ENCODE peak calls at places on chromosomes 2 and 18, in seven cellular contexts. O is D721Med; J is IMR-90; P is AG09309; F is CD4-positive, alpha-beta T cell; B is lower leg skin; N is lung. S is an unnamed sample.

GRCh38 chr2:43269074-43269572 is 42.7 kb upstream of the ZFP36L2 start:
- DNase-seq in O (peak), J (peak), P (peak), F (no peak), B (peak), N (peak), S (no peak)

GRCh38 chr2:149192425-149192824 is 138.0 kb upstream of the LYPD6 start:
- DNase-seq in O (no peak), J (no peak), P (no peak), F (no peak), B (no peak), N (no peak), S (no peak)

GRCh38 chr2:236167297-236168109 is 683 bp downstream of the GBX2 start:
- DNase-seq in O (no peak), J (peak), P (no peak), F (no peak), B (no peak), N (no peak), S (no peak)

GRCh38 chr18:79723036-79723435 is 43.4 kb downstream of the CTDP1 start:
- DNase-seq in O (no peak), J (no peak), P (no peak), F (no peak), B (no peak), N (no peak), S (no peak)

GRCh38 chr2:127740665-127741287 is 39.5 kb downstream of the SFT2D3 start:
- DNase-seq in O (no peak), J (no peak), P (no peak), F (no peak), B (no peak), N (no peak), S (no peak)

GRCh38 chr2:213101686-213102460 is 49.5 kb downstream of the IKZF2 start:
- DNase-seq in O (no peak), J (no peak), P (no peak), F (no peak), B (no peak), N (no peak), S (no peak)

GRCh38 chr2:38444247-38444646 is 67.2 kb upstream of the ATL2 start:
- DNase-seq in O (no peak), J (peak), P (no peak), F (no peak), B (no peak), N (no peak), S (no peak)

GRCh38 chr2:15725788-15726112 is 134.1 kb downstream of the DDX1 start:
- DNase-seq in O (no peak), J (no peak), P (no peak), F (no peak), B (no peak), N (no peak), S (no peak)

GRCh38 chr2:1556776-1557466 is 143.7 kb downstream of the TPO start:
- DNase-seq in O (no peak), J (peak), P (no peak), F (no peak), B (no peak), N (no peak), S (no peak)

GRCh38 chr2:120442923-120443571 is 97.1 kb downstream of the INHBB start:
- DNase-seq in O (no peak), J (no peak), P (no peak), F (peak), B (no peak), N (peak), S (peak)

GRCh38 chr2:237096201-237096600 is 10.5 kb downstream of the COPS8 start:
- DNase-seq in O (no peak), J (no peak), P (no peak), F (no peak), B (no peak), N (no peak), S (no peak)

GRCh38 chr2:120861576-120862191 is 126.0 kb downstream of the GLI2 start:
- DNase-seq in O (no peak), J (peak), P (no peak), F (no peak), B (no peak), N (no peak), S (no peak)

GRCh38 chr2:178177066-178177679 is 17.1 kb upstream of the OSBPL6 start:
- DNase-seq in O (no peak), J (peak), P (peak), F (no peak), B (no peak), N (no peak), S (no peak)

GRCh38 chr2:18578033-18578432 is 11.3 kb downstream of the NT5C1B start:
- DNase-seq in O (no peak), J (peak), P (peak), F (no peak), B (no peak), N (no peak), S (no peak)

GRCh38 chr2:170929686-170930050 is 615 bp downstream of the GORASP2 start:
- DNase-seq in O (no peak), J (peak), P (no peak), F (peak), B (peak), N (peak), S (peak)

DNA sequence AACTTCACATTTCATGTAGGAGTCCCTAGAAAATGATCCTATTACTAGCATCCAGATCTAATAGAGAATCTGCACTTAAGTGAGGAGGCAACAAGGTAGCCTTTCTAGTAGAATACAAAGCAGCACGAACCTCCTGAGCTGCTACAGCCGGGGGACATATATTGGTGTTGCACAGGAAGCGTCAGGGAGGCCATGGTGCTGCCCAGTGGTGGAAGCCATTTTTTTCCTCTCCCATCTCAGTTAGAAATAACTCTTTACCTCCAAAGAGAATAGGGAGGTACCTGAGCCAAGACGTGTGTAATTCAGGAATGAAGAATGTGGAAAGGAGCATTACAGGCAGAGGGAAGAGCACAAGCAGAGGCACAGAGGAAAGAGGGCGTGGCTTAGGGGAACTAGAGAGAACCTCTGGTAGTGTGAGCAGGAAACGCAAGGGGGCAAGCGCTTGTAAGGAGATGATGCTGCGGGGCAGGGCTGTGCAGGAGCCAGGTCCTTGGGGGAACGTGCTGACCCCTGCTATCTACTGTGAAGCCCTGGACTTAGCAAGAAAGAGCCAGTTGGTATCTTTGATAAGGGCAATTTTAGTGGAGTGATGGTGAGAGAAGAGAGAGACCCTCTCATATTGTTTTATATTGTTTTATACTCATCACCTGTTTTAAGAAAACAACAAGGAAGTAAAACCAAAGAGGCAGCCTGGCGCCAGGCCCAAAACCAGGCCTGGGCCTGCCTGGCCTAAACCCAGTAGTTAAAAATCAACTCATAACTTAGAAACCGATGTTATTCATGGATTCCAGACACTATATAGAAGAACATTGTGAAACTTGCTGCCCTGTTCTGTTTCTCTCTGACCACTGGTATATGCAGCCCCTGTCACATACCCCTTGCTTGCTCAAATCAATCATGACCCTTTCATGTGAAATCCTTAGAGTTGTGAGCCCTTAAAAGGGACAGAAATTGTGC is 50.0 kb upstream of the TTC39C start:
- DNase-seq in O (no peak), J (no peak), P (no peak), F (peak), B (no peak), N (no peak), S (no peak)
- TF ChIP-seq CTCF in O (no peak), J (no peak), P (no peak), F (peak), B (no peak), N (no peak), S (no peak)

DNA sequence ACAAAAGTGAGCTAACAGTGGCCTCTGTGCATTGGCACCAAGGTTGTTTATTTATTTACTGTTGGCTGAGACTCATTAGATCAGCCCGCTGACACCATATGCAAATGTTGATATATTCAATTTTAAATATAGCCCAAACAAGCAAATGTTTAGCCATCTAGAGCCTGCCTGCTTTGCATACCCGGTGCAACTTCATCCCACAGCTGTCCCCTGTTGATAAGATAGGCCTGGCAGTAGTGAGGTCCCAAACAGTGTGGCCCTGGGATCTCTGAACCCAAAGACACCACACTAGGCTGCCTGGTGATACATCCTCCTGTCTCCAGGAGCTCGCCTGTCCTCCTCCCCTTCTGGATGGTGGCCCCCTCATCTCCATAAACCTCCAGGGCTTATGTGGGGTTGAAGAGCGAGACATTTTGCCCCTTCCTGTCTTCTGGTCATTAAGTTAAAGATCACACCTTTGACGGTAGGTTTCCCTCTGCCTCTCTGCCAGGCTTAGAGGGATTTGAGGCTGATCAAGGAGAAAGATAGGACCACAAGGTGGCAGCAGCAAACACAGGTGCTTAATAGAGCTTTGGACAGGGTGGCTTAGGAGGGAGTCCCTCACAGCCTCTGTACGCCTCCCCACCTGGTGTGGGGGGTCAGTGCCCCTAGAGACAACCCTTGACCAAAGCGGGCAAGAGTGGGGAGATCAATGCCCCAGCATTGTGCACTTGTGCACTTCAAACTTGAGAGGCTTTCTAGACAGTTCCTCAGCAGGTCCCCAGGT is 23.7 kb upstream of the MYO5B start:
- DNase-seq in O (no peak), J (peak), P (no peak), F (no peak), B (no peak), N (no peak), S (no peak)
- TF ChIP-seq CTCF in O (peak), J (peak), P (peak), F (no peak), B (no peak), N (no peak), S (no peak)

DNA sequence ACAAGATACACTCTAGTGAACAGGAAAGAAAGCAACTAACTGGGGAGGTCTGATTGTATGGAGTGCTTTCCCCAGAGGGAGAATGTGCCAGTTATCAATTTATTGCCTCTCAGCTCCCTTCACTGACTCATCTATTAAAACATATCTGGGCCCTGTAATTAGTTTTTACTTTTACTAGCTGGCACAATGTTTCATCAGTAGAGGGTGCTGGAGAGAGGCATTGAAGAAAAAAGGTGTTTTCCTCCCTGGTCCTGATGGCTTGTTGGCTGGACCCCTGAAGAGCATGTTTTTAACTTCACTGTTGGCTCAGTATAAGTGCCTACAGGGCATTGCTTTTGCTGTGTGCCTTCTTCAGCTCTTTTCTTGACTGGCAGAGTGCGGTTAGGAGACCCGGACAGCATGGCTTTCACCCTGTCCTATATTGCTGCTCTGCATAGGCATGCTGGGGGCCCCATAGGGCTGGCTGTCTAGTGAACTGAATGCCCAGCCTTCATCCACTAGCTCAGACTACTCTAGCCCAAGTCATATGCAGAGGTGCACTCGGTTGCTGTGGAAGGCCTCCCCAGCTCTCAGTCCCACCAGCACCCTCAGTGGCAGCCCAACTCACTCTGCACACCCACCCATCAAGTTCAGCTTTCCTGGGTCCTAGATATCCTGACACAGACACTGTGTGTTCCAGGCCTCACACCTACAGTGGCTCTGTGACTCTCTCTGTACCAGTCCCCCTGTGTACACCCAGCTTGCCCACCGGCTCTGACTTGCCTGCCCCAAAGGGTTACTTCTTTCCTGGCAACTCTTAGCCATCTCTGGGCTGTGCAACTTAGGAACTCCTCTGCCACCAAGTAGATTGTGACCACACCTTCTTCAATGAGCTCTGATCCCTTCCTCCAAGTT is 62.3 kb upstream of the ACYP2 start:
- DNase-seq in O (no peak), J (no peak), P (no peak), F (no peak), B (no peak), N (no peak), S (no peak)
- TF ChIP-seq CTCF in O (no peak), J (no peak), P (peak), F (no peak), B (no peak), N (no peak), S (no peak)

DNA sequence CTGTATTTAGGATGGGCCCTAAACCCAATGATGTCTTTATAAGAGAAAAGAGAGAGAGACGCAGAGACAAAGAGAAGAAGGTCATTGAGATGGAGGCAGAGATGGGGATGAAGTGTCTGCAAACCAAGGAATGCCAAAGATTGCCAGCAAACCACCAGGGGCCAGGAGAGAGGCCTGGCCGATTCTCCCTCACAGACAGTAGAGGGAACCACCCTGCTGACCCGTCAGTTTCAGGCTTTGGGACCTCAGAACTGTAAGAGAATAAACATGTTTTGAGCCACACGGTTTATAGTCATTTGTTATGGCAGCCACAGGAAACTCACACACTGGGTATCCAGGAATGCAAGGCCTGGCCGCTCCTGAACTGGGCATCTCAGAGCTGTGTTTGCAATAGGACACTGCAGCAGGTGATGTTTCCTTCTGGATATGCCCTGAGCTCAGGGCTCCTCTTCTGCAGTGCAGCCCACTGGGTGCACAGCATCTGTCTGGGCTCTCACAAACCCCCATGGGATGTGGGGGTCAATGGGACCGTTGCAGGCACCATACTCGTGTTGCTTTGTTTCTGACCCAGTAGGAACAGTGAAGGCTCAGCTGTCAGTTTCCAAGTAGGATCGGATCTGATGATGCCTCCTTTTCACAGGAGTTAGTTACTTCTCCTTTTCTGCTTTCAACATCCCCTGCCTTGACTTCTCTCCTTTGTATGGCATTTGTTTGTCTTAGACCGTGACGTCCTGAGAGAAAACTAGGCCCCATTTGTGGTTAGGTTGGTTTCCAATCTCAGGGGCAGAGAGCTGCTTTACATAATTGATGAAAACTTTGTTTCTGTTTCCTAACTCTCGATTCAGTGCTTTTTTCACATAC is 20.8 kb downstream of the PTPN18 start:
- DNase-seq in O (no peak), J (no peak), P (no peak), F (no peak), B (no peak), N (no peak), S (no peak)
- TF ChIP-seq CTCF in O (no peak), J (no peak), P (peak), F (no peak), B (no peak), N (no peak), S (no peak)

GRCh38 chr2:2696341-2697132 is 365.5 kb upstream of the MYT1L start:
- DNase-seq in O (no peak), J (no peak), P (no peak), F (no peak), B (no peak), N (no peak), S (no peak)

GRCh38 chr2:2699117-2699497 is 368.0 kb upstream of the MYT1L start:
- DNase-seq in O (no peak), J (no peak), P (no peak), F (no peak), B (no peak), N (no peak), S (no peak)

GRCh38 chr2:2701176-2701781 is 370.2 kb upstream of the MYT1L start:
- DNase-seq in O (no peak), J (no peak), P (no peak), F (no peak), B (no peak), N (no peak), S (no peak)

GRCh38 chr2:2701813-2702212 is 370.7 kb upstream of the MYT1L start:
- DNase-seq in O (no peak), J (no peak), P (no peak), F (no peak), B (no peak), N (no peak), S (no peak)

GRCh38 chr2:2698182-2699116 is 367.4 kb upstream of the MYT1L start:
- DNase-seq in O (peak), J (no peak), P (no peak), F (no peak), B (no peak), N (no peak), S (no peak)
- TF ChIP-seq CTCF in O (peak), J (no peak), P (no peak), F (no peak), B (no peak), N (no peak), S (peak)

GRCh38 chr18:13235326-13235937 is 16.9 kb downstream of the LDLRAD4 start:
- DNase-seq in O (no peak), J (no peak), P (no peak), F (no peak), B (no peak), N (no peak), S (peak)

GRCh38 chr18:13237641-13238040 is 19.1 kb downstream of the LDLRAD4 start:
- DNase-seq in O (no peak), J (no peak), P (no peak), F (no peak), B (no peak), N (no peak), S (peak)

GRCh38 chr18:13237073-13237472 is 18.5 kb downstream of the LDLRAD4 start:
- DNase-seq in O (no peak), J (no peak), P (no peak), F (no peak), B (no peak), N (no peak), S (peak)

GRCh38 chr18:13235981-13236380 is 17.4 kb downstream of the LDLRAD4 start:
- DNase-seq in O (no peak), J (no peak), P (no peak), F (no peak), B (peak), N (no peak), S (no peak)

GRCh38 chr18:13236411-13236810 is 17.9 kb downstream of the LDLRAD4 start:
- DNase-seq in O (no peak), J (no peak), P (no peak), F (no peak), B (no peak), N (no peak), S (no peak)
- TF ChIP-seq CTCF in O (no peak), J (no peak), P (no peak), F (no peak), B (no peak), N (no peak), S (no peak)

GRCh38 chr2:219532378-219532649 is 11.3 kb downstream of the CHPF start:
- DNase-seq in O (no peak), J (no peak), P (no peak), F (no peak), B (no peak), N (no peak), S (no peak)
- TF ChIP-seq CTCF in O (no peak), J (no peak), P (no peak), F (no peak), B (no peak), N (no peak), S (no peak)

DNA sequence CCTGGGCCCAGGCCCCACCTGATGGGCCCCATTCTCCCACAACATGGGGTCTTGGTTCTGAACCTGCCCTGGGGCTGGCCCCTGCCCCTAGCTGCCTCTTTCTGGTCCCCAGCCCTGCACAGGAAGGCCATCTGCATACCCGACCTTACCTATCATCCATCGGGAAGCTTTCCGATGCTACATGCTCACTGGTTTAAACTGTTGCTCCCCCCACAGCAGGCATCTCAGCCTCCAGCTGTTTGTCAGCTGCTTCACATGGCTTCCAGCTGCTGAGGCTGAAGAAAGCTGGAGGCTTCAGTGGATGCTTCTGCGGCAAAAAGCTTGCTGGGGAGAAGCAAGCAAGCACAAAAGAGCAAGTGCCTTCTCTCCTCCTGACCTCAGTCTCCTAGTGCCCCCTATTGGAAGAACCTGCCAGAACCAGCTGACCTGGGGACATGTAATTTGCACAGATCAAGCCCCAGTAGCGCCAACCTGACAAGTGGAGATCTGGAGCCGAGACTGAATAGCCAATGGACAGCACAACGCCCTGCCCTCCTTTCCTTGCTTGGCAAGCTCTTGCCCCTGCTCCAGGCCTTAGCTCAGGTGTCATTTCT is 24.1 kb upstream of the RHOB start:
- DNase-seq in O (no peak), J (peak), P (no peak), F (no peak), B (peak), N (no peak), S (no peak)
- TF ChIP-seq CTCF in O (peak), J (peak), P (peak), F (no peak), B (no peak), N (no peak), S (no peak)

S was measured in mesothelial cell of epicardium.